ENCODE peak calls at places on chromosomes 6 and 20, in four cellular contexts. One of them, this sample, is unnamed.

GRCh38 chr6:14452567-14453527 is 335.3 kb downstream of the CD83 start:
- DNase-seq in NCI-H1436: no peak
- DNase-seq in fibroblast of the aortic adventitia: no peak
- DNase-seq in RPMI7951: no peak
- DNase-seq in this sample: no peak

GRCh38 chr6:144349690-144350132 is 64.6 kb downstream of the UTRN start:
- DNase-seq in NCI-H1436: no peak
- DNase-seq in fibroblast of the aortic adventitia: peak
- DNase-seq in RPMI7951: peak
- DNase-seq in this sample: no peak

GRCh38 chr20:63612276-63612931 is 14.5 kb downstream of the GMEB2 start:
- DNase-seq in NCI-H1436: no peak
- DNase-seq in fibroblast of the aortic adventitia: no peak
- DNase-seq in RPMI7951: no peak
- DNase-seq in this sample: no peak

GRCh38 chr6:151254451-151255081 is 14.8 kb downstream of the AKAP12 start:
- DNase-seq in NCI-H1436: no peak
- DNase-seq in fibroblast of the aortic adventitia: peak
- DNase-seq in RPMI7951: peak
- DNase-seq in this sample: no peak

GRCh38 chr6:63598251-63599036 is 26.2 kb downstream of the LOC128125822 start:
- DNase-seq in NCI-H1436: peak
- DNase-seq in fibroblast of the aortic adventitia: peak
- DNase-seq in RPMI7951: peak
- DNase-seq in this sample: peak

GRCh38 chr6:23213651-23214050 is 644.3 kb downstream of the HDGFL1 start:
- DNase-seq in NCI-H1436: no peak
- DNase-seq in fibroblast of the aortic adventitia: no peak
- DNase-seq in RPMI7951: no peak
- DNase-seq in this sample: no peak

GRCh38 chr20:53706008-53706481 is 112.4 kb upstream of the ZNF217 start:
- DNase-seq in NCI-H1436: no peak
- DNase-seq in fibroblast of the aortic adventitia: peak
- DNase-seq in RPMI7951: no peak
- DNase-seq in this sample: no peak

GRCh38 chr20:49112596-49113274 is 66.6 kb downstream of the CSE1L start:
- DNase-seq in NCI-H1436: no peak
- DNase-seq in fibroblast of the aortic adventitia: no peak
- DNase-seq in RPMI7951: peak
- DNase-seq in this sample: no peak

GRCh38 chr20:54133434-54134427 is 40.1 kb downstream of the CYP24A1 start:
- DNase-seq in NCI-H1436: no peak
- DNase-seq in fibroblast of the aortic adventitia: no peak
- DNase-seq in RPMI7951: peak
- DNase-seq in this sample: no peak

GRCh38 chr20:13492001-13492480 is 146.7 kb downstream of the TASP1 start:
- DNase-seq in NCI-H1436: no peak
- DNase-seq in fibroblast of the aortic adventitia: peak
- DNase-seq in RPMI7951: peak
- DNase-seq in this sample: peak

GRCh38 chr6:35148167-35148741 is 7.1 kb upstream of the TCP11 start:
- DNase-seq in NCI-H1436: no peak
- DNase-seq in fibroblast of the aortic adventitia: peak
- DNase-seq in RPMI7951: peak
- DNase-seq in this sample: no peak

GRCh38 chr6:168968228-168968627 is 285.4 kb downstream of the THBS2 start:
- DNase-seq in NCI-H1436: no peak
- DNase-seq in fibroblast of the aortic adventitia: peak
- DNase-seq in RPMI7951: peak
- DNase-seq in this sample: no peak

GRCh38 chr6:57109905-57110304 is 19.9 kb downstream of the ZNF451 start:
- DNase-seq in NCI-H1436: no peak
- DNase-seq in fibroblast of the aortic adventitia: peak
- DNase-seq in RPMI7951: no peak
- DNase-seq in this sample: no peak

GRCh38 chr20:26354521-26354920 is 657.9 kb upstream of the ZNF337 start:
- DNase-seq in NCI-H1436: no peak
- DNase-seq in fibroblast of the aortic adventitia: no peak
- DNase-seq in RPMI7951: no peak
- DNase-seq in this sample: no peak

GRCh38 chr20:50982372-50982771 is 23.8 kb downstream of the MOCS3 start:
- DNase-seq in NCI-H1436: peak
- DNase-seq in fibroblast of the aortic adventitia: peak
- DNase-seq in RPMI7951: peak
- DNase-seq in this sample: no peak

GRCh38 chr6:16519265-16520242 is 241.7 kb downstream of the ATXN1 start:
- DNase-seq in NCI-H1436: peak
- DNase-seq in fibroblast of the aortic adventitia: no peak
- DNase-seq in RPMI7951: peak
- DNase-seq in this sample: no peak

GRCh38 chr6:43096451-43097097 is 20.5 kb downstream of the PTK7 start:
- DNase-seq in NCI-H1436: no peak
- DNase-seq in fibroblast of the aortic adventitia: peak
- DNase-seq in RPMI7951: peak
- DNase-seq in this sample: no peak

GRCh38 chr6:133817460-133818047 is 71.4 kb upstream of the TCF21 start:
- DNase-seq in NCI-H1436: peak
- DNase-seq in fibroblast of the aortic adventitia: no peak
- DNase-seq in RPMI7951: no peak
- DNase-seq in this sample: no peak

GRCh38 chr20:14634666-14635065 is 297.3 kb upstream of the FLRT3 start:
- DNase-seq in NCI-H1436: no peak
- DNase-seq in fibroblast of the aortic adventitia: no peak
- DNase-seq in RPMI7951: no peak
- DNase-seq in this sample: no peak

GRCh38 chr20:53162251-53162835 is 190.2 kb downstream of the TSHZ2 start:
- DNase-seq in NCI-H1436: peak
- DNase-seq in fibroblast of the aortic adventitia: peak
- DNase-seq in RPMI7951: peak
- DNase-seq in this sample: no peak

GRCh38 chr6:22068561-22069346 is 228.1 kb downstream of the PRL start:
- DNase-seq in NCI-H1436: no peak
- DNase-seq in fibroblast of the aortic adventitia: no peak
- DNase-seq in RPMI7951: no peak
- DNase-seq in this sample: no peak

GRCh38 chr6:68326762-68327161 is 308.3 kb upstream of the ADGRB3 start:
- DNase-seq in NCI-H1436: no peak
- DNase-seq in fibroblast of the aortic adventitia: no peak
- DNase-seq in RPMI7951: no peak
- DNase-seq in this sample: no peak

GRCh38 chr20:34527016-34527415 is 10.8 kb downstream of the DYNLRB1 start:
- DNase-seq in NCI-H1436: no peak
- DNase-seq in fibroblast of the aortic adventitia: no peak
- DNase-seq in RPMI7951: no peak
- DNase-seq in this sample: no peak

GRCh38 chr20:63498950-63499332 is at the start of gene EEF1A2:
- DNase-seq in NCI-H1436: peak
- DNase-seq in fibroblast of the aortic adventitia: no peak
- DNase-seq in RPMI7951: no peak
- DNase-seq in this sample: peak

GRCh38 chr6:28537509-28538140 is 11.9 kb downstream of the GPX5 start:
- DNase-seq in NCI-H1436: peak
- DNase-seq in fibroblast of the aortic adventitia: peak
- DNase-seq in RPMI7951: peak
- DNase-seq in this sample: peak

GRCh38 chr6:25257686-25258348 is 21.4 kb upstream of the CARMIL1 start:
- DNase-seq in NCI-H1436: no peak
- DNase-seq in fibroblast of the aortic adventitia: no peak
- DNase-seq in RPMI7951: no peak
- DNase-seq in this sample: no peak

GRCh38 chr20:19524691-19525090 is 233.4 kb upstream of the RIN2 start:
- DNase-seq in NCI-H1436: no peak
- DNase-seq in fibroblast of the aortic adventitia: no peak
- DNase-seq in RPMI7951: no peak
- DNase-seq in this sample: no peak

This sample was measured in NCI-H2227 treated with DMSO at 0.1 percent for 48 hours.